ENCODE peak calls at places on chromosomes 1 and 21, in four cellular contexts. V, Q, C and L are unnamed samples. For H3K27me3 and H3K4me1, the result is how much of the 10 kb centered on the place peaks cover.

GRCh38 chr1:246262281-246262680 is 244.8 kb downstream of the SMYD3 start:
- DNase-seq in Q (no peak), C (no peak), V (no peak), L (no peak)

GRCh38 chr1:2206813-2207488 is 12.4 kb upstream of the FAAP20 start:
- DNase-seq in V (no peak), Q (peak), C (no peak), L (no peak)

GRCh38 chr1:163875927-163876320 is 554.2 kb downstream of the NUF2 start:
- DNase-seq in Q (no peak), V (no peak), C (no peak), L (no peak)

GRCh38 chr1:159261726-159262494 is 40.2 kb upstream of the FCER1A start:
- DNase-seq in Q (no peak), C (no peak), V (no peak), L (no peak)

GRCh38 chr1:5456090-5456789 is 536.0 kb downstream of the NPHP4 start:
- DNase-seq in Q (no peak), C (no peak), V (no peak), L (no peak)

GRCh38 chr1:224182057-224182865 is 779 bp upstream of the DEGS1 start:
- DNase-seq in Q (peak), C (peak), V (peak), L (no peak)

GRCh38 chr21:31235671-31236450 is 108.2 kb downstream of the TIAM1 start:
- DNase-seq in V (no peak), Q (no peak), C (peak), L (no peak)

GRCh38 chr1:12249181-12249580 is 19.4 kb downstream of the VPS13D start:
- DNase-seq in Q (no peak), C (no peak), V (no peak), L (no peak)

GRCh38 chr1:109508001-109508872 is 1.3 kb downstream of the AMIGO1 start:
- DNase-seq in Q (no peak), V (no peak), C (no peak), L (no peak)

GRCh38 chr21:36512971-36513370 is 33.0 kb upstream of the CLDN14 start:
- DNase-seq in C (no peak), V (no peak), Q (no peak), L (no peak)

GRCh38 chr1:241086686-241087085 is 270.3 kb downstream of the RGS7 start:
- DNase-seq in V (no peak), Q (no peak), C (no peak), L (no peak)

GRCh38 chr1:206921772-206922265 is at the start of gene FCMR:
- DNase-seq in V (no peak), C (no peak), Q (no peak), L (no peak)

GRCh38 chr1:230123280-230124186 is 56.5 kb downstream of the GALNT2 start:
- DNase-seq in Q (no peak), C (no peak), V (no peak), L (no peak)

GRCh38 chr1:186236921-186237320 is 138.1 kb downstream of the TPR start:
- DNase-seq in C (peak), Q (no peak), V (no peak), L (no peak)

GRCh38 chr1:151728151-151728711 is 6.9 kb downstream of the RIIAD1 start:
- DNase-seq in V (no peak), C (no peak), Q (peak), L (no peak)

GRCh38 chr1:86263101-86263500 is 106.5 kb upstream of the COL24A1 start:
- DNase-seq in C (no peak), Q (no peak), V (no peak), L (no peak)

GRCh38 chr1:94953107-94953506 is 26.2 kb upstream of the CNN3 start:
- DNase-seq in V (no peak), Q (no peak), C (no peak), L (no peak)

GRCh38 chr21:17931080-17931479 is 111.9 kb upstream of the C21orf91 start:
- DNase-seq in V (no peak), C (no peak), Q (no peak), L (no peak)

DNA sequence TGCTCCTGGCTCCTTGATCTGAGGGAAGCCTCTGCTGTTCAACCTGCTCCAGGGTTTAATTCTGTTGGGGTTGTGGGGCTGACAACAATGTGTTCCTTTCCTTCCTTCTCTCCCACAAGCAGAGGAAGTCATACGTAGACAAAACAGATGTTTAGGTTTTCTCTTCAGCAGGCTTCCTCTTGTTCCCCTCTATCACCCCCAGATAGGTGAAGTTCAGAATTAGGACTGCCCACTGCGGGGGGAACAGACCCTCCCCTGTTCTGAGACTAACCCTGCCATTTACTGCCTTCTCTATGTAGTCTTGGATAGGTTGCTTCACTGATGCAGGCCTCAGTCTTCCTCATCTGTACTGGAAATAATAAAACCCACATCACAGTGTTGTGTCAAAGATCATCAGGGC is 30.0 kb upstream of the NRDC start:
- DNase-seq in C (no peak), V (no peak), Q (no peak), L (no peak)
- H3K27ac ChIP-seq in C (no peak), V (no peak), Q (no peak), L (no peak)

GRCh38 chr1:22186316-22186715 is 43.4 kb upstream of the WNT4 start:
- DNase-seq in C (no peak), Q (no peak), V (no peak), L (no peak)
- H3K27me3 ChIP-seq in C (under half), Q (under half), V (under half), L (under half)

DNA sequence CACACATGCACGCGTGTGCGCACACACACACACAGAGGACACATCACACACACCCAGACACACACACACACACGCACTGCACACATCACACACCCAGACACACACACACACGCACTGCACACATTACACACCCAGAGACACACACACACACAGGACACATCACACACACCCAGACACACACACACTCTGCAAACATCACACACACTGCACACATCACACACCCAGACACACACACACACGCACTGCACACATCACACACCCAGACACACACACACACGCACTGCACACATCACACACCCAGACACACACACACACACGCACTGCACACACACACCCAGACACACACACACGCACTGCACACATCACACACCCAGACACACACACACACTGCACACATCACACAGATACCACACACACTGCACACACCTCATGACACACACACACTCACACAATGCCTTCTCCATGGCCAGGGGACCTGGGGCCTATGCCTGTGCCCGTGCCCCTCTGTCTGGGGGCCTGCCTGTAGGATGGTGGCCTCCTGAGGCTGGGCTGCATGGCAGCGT is 24.4 kb downstream of the CRYAA start:
- DNase-seq in Q (no peak), C (no peak), V (no peak), L (no peak)
- H3K4me1 ChIP-seq in Q (under half), C (under half), V (under half), L (under half)

DNA sequence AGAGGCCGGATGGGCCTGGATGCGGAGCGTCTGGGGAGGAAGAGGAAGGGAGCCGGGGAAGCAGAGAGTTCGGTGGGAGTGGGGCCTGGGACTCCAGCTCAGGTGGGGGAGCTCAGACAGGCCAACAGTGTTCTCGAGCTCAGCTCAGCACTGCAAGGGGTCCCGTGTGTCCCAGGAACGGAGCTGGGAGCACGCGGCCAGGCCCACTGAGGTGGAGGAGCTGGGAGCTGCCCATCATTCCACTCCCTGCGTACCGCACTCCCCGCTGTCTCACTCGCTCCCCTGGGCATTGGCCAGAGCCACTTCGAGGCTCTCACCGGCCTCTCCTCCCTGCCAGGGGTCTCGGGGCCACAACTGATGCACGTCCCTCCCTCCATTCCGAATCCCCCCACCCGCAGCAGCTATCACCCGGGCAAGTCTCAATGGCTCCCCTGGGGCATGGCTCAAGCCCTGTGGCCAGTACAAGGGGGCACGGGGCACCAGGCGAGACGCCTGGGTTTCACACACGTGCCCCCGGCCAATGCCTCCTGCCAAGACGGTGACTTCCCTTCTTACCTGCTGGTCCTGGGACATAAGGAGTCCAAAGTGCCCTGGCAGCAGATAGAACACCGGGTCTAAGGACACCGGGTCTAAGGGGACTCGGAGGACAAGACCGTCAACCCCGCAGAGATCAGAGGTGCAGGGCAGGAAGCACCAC is 30.3 kb upstream of the COL6A2 start:
- DNase-seq in Q (no peak), V (no peak), C (no peak), L (no peak)
- H3K27ac ChIP-seq in Q (peak), V (peak), C (no peak), L (no peak)

DNA sequence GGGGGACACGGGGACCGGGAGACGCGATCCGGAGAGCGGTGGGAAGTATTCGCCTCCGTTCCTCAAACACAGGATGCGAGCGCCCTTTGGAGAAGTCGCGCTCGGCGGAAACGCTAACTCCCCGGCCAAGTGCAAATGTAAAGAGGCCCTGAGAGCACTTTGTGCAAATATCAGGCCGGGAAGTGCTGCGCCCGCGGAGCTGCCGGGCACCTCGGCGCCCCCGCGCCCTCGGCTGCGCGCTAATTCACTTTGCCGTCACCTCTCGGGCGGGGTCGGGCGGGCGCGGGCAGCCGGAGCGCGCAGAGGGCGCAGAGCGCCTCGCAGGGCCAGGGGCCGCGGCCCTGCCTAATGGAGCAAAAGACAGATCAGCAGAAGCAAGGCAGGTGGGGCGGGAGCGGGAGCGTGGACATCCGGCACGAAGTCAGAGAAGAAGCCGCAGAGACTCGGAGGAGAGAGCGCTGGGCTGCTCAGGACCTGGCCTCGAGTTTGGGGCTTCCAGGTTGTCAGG is 281.1 kb downstream of the RRAGC start:
- DNase-seq in C (no peak), Q (no peak), V (no peak), L (no peak)
- H3K27me3 ChIP-seq in C (under half), Q (under half), V (under half), L (under half)

GRCh38 chr1:48676822-48677221 is 99.9 kb downstream of the BEND5 start:
- DNase-seq in V (no peak), C (no peak), Q (no peak), L (no peak)

GRCh38 chr1:48676376-48676775 is 100.3 kb downstream of the BEND5 start:
- DNase-seq in V (no peak), C (no peak), Q (no peak), L (no peak)

GRCh38 chr1:48675251-48675650 is 101.4 kb downstream of the BEND5 start:
- DNase-seq in V (no peak), C (no peak), Q (no peak), L (no peak)

GRCh38 chr1:48673725-48674124 is 103.0 kb downstream of the BEND5 start:
- DNase-seq in Q (no peak), C (no peak), V (no peak), L (no peak)

DNA sequence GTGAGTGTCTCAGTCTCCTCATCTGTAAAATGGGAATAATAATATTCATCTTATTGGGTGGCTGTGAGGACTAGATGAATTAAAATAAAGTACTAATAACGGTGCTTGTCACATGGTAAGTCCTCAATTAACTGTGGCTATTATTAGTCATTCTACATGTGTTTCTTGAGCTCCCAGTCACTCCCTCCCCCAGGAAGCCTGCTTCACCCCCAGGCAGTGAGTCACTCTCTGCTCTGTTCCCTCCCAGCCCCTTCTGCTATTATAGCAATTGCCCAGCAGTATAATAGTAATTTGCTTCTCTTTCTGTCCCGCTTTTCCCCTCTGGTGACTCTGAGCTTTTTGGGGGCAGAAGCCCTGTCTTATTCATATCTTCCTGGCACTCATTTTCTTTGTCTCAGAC is 102.0 kb downstream of the BEND5 start:
- DNase-seq in C (no peak), V (no peak), Q (no peak), L (no peak)
- H3K4me1 ChIP-seq in C (under half), V (under half), Q (under half), L (under half)